ENCODE peak calls at places on chromosomes 6 and 20, in nine cellular contexts. L, B, R, F, G, D, Y, Q and Z are unnamed samples.

GRCh38 chr6:130018292-130018829 is at the start of gene L3MBTL3:
- DNase-seq in L (peak; percentile 71), B (peak; percentile 75), R (peak; percentile 91), F (peak; percentile 68), G (peak; percentile 93), D (peak; percentile 87), Y (peak; percentile 74), Q (peak; percentile 81), Z (peak; percentile 92)

GRCh38 chr20:50558483-50558925 is 48.3 kb downstream of the PTPN1 start:
- DNase-seq in L (no peak), B (no peak), R (no peak), F (no peak), G (no peak), D (no peak), Y (no peak), Q (no peak), Z (no peak)

GRCh38 chr20:59248031-59248684 is 52.3 kb upstream of the EDN3 start:
- DNase-seq in L (no peak), B (no peak), R (no peak), F (no peak), G (no peak), D (no peak), Y (no peak), Q (no peak), Z (no peak)

GRCh38 chr6:34146801-34147592 is 1.1 kb upstream of the GRM4 start:
- DNase-seq in L (no peak), B (no peak), R (peak; percentile 23), F (no peak), G (no peak), D (no peak), Y (no peak), Q (no peak), Z (no peak)

GRCh38 chr20:4926531-4927156 is 74.7 kb downstream of the SLC23A2 start:
- DNase-seq in L (no peak), B (no peak), R (no peak), F (no peak), G (no peak), D (no peak), Y (no peak), Q (no peak), Z (no peak)

GRCh38 chr6:44451803-44452690 is 64.5 kb downstream of the CDC5L start:
- DNase-seq in L (no peak), B (no peak), R (no peak), F (no peak), G (no peak), D (no peak), Y (no peak), Q (no peak), Z (no peak)

GRCh38 chr20:1313236-1313964 is 15.5 kb downstream of the SDCBP2 start:
- DNase-seq in L (no peak), B (peak; percentile 53), R (peak; percentile 83), F (peak; percentile 11), G (peak; percentile 83), D (peak; percentile 46), Y (no peak), Q (peak; percentile 64), Z (no peak)

GRCh38 chr6:126947070-126947469 is 171.4 kb upstream of the RSPO3 start:
- DNase-seq in L (no peak), B (no peak), R (peak; percentile 90), F (no peak), G (no peak), D (no peak), Y (no peak), Q (no peak), Z (peak; percentile 90)

GRCh38 chr20:59839372-59839771 is 94.1 kb downstream of the SYCP2 start:
- DNase-seq in L (no peak), B (no peak), R (no peak), F (no peak), G (peak; percentile 48), D (no peak), Y (no peak), Q (no peak), Z (no peak)

GRCh38 chr20:5171074-5171789 is 44.4 kb downstream of the CDS2 start:
- DNase-seq in L (no peak), B (no peak), R (no peak), F (no peak), G (peak; percentile 88), D (no peak), Y (no peak), Q (no peak), Z (no peak)

GRCh38 chr6:161922631-161923119 is 648.8 kb upstream of the AGPAT4 start:
- DNase-seq in L (peak; percentile 21), B (no peak), R (no peak), F (peak; percentile 51), G (peak; percentile 65), D (no peak), Y (peak; percentile 6), Q (peak; percentile 15), Z (no peak)

GRCh38 chr6:148440877-148441453 is 98.3 kb downstream of the SASH1 start:
- DNase-seq in L (peak; percentile 87), B (no peak), R (peak; percentile 87), F (no peak), G (peak; percentile 76), D (no peak), Y (no peak), Q (no peak), Z (peak; percentile 86)

GRCh38 chr6:46221221-46221793 is 50.5 kb upstream of the ENPP5 start:
- DNase-seq in L (no peak), B (no peak), R (no peak), F (peak; percentile 44), G (peak; percentile 58), D (no peak), Y (no peak), Q (peak; percentile 13), Z (no peak)

GRCh38 chr6:30893666-30894065 is 9.3 kb downstream of the DDR1 start:
- DNase-seq in L (no peak), B (no peak), R (no peak), F (no peak), G (no peak), D (no peak), Y (no peak), Q (no peak), Z (no peak)

GRCh38 chr6:17584241-17584803 is 15.8 kb upstream of the FAM8A1 start:
- DNase-seq in L (no peak), B (no peak), R (no peak), F (peak; percentile 77), G (peak; percentile 83), D (peak; percentile 54), Y (no peak), Q (peak; percentile 52), Z (no peak)

GRCh38 chr6:107655245-107655644 is 165.3 kb downstream of the SOBP start:
- DNase-seq in L (no peak), B (no peak), R (no peak), F (peak; percentile 14), G (peak; percentile 52), D (no peak), Y (no peak), Q (no peak), Z (no peak)

GRCh38 chr6:19417713-19418112 is 419.5 kb upstream of the ID4 start:
- DNase-seq in L (no peak), B (no peak), R (no peak), F (no peak), G (no peak), D (no peak), Y (no peak), Q (no peak), Z (no peak)